ENCODE peak calls at places on chromosome 15, in five cellular contexts. M is ureter; B is stimulated activated CD8-positive, alpha-beta memory T cell treated with anti-CD3 and anti-CD28 coated beads, Interleukin-2, amount 100 ng/mL, for 1 hour; U is AG04449; D is LHCN-M2. Z is an unnamed sample.

GRCh38 chr15:80474751-80475295 is 70.6 kb downstream of the ARNT2 start:
- DNase-seq in M (no peak), B (no peak), U (no peak), D (peak; percentile 98), Z (no peak)

GRCh38 chr15:101362359-101362758 is 67.3 kb upstream of the SNRPA1 start:
- DNase-seq in M (no peak), B (no peak), U (no peak), D (no peak), Z (no peak)

GRCh38 chr15:70214266-70214665 is 116.5 kb upstream of the TLE3 start:
- DNase-seq in M (no peak), B (no peak), U (no peak), D (no peak), Z (peak; percentile 43)

GRCh38 chr15:100902436-100903190 is 16.5 kb upstream of the LRRK1 start:
- DNase-seq in M (peak; percentile 91), B (no peak), U (peak; percentile 37), D (peak; percentile 30), Z (no peak)

GRCh38 chr15:51077565-51078153 is 17.0 kb downstream of the TNFAIP8L3 start:
- DNase-seq in M (peak; percentile 73), B (peak; percentile 24), U (no peak), D (no peak), Z (no peak)

GRCh38 chr15:78353093-78353492 is 12.9 kb downstream of the CRABP1 start:
- DNase-seq in M (no peak), B (no peak), U (no peak), D (peak; percentile 35), Z (peak; percentile 76)

GRCh38 chr15:64634020-64634419 is 141.4 kb downstream of the RBPMS2 start:
- DNase-seq in M (no peak), B (peak; percentile 8), U (no peak), D (no peak), Z (no peak)

GRCh38 chr15:76159282-76159681 is 99.5 kb downstream of the TMEM266 start:
- DNase-seq in M (no peak), B (no peak), U (no peak), D (no peak), Z (no peak)

GRCh38 chr15:35756588-35756987 is 210.6 kb upstream of the DPH6 start:
- DNase-seq in M (no peak), B (no peak), U (no peak), D (no peak), Z (no peak)

GRCh38 chr15:51380999-51381806 is 39.7 kb downstream of the GLDN start:
- DNase-seq in M (peak; percentile 71), B (no peak), U (no peak), D (peak; percentile 77), Z (peak; percentile 62)

GRCh38 chr15:69225355-69226027 is 65.1 kb downstream of the GLCE start:
- DNase-seq in M (no peak), B (no peak), U (peak; percentile 10), D (peak; percentile 39), Z (peak; percentile 12)

Z was measured in HuH-7.